ENCODE peak calls at places on chromosomes 5 and 9, in four cellular contexts. One of them, this sample, is unnamed.

GRCh38 chr5:565782-566445 is 41.7 kb upstream of the SLC9A3 start:
- DNase-seq in stomach: no peak
- DNase-seq in HepG2: no peak
- DNase-seq in HCT116: no peak
- DNase-seq in this sample: no peak

GRCh38 chr5:181261320-181262085 is 560 bp upstream of the TRIM52 start:
- DNase-seq in stomach: peak; percentile 72
- DNase-seq in HepG2: peak; percentile 61
- DNase-seq in HCT116: peak; percentile 48
- DNase-seq in this sample: peak; percentile 81

GRCh38 chr9:127714916-127715442 is 484 bp downstream of the PTRH1 start:
- DNase-seq in HepG2: no peak
- DNase-seq in HCT116: no peak
- DNase-seq in stomach: peak; percentile 55
- DNase-seq in this sample: peak; percentile 57

GRCh38 chr5:36374275-36374862 is 72.7 kb upstream of the RANBP3L start:
- DNase-seq in HepG2: no peak
- DNase-seq in HCT116: no peak
- DNase-seq in stomach: no peak
- DNase-seq in this sample: no peak

GRCh38 chr5:75510417-75510835 is 1.0 kb downstream of the CERT1 start:
- DNase-seq in HCT116: no peak
- DNase-seq in stomach: peak; percentile 52
- DNase-seq in HepG2: peak; percentile 6
- DNase-seq in this sample: peak; percentile 43

GRCh38 chr5:5950658-5951057 is 427.7 kb downstream of the MED10 start:
- DNase-seq in stomach: no peak
- DNase-seq in HepG2: no peak
- DNase-seq in HCT116: no peak
- DNase-seq in this sample: no peak

GRCh38 chr5:56513141-56513540 is 280.0 kb upstream of the ANKRD55 start:
- DNase-seq in stomach: no peak
- DNase-seq in HCT116: no peak
- DNase-seq in HepG2: no peak
- DNase-seq in this sample: no peak

GRCh38 chr9:126499005-126499910 is 114.5 kb upstream of the LMX1B start:
- DNase-seq in HepG2: peak; percentile 41
- DNase-seq in stomach: peak; percentile 56
- DNase-seq in HCT116: no peak
- DNase-seq in this sample: peak; percentile 20

GRCh38 chr9:751137-752051 is 90.1 kb upstream of the DMRT1 start:
- DNase-seq in stomach: no peak
- DNase-seq in HCT116: no peak
- DNase-seq in HepG2: no peak
- DNase-seq in this sample: peak; percentile 30

GRCh38 chr9:85064811-85065371 is 395.4 kb downstream of the NTRK2 start:
- DNase-seq in stomach: no peak
- DNase-seq in HepG2: no peak
- DNase-seq in HCT116: no peak
- DNase-seq in this sample: no peak

DNA sequence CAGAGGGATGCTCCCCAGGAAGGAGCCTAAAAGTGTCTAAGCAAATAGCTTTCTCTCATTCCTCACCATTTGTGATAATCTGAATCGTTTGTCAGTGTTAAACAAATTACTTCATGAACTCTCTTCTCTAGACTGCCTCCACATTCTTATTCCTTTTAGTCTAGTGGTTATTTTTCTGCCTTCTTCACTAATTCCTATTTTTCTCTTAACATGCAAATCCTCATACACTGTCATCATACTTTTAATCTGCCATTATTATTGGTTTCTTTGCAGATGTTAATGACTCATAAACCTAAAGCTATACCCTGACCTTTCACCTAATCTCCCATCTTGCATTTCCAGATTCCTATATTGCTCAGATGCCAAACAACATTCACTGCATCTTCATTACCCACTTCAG is 428.9 kb downstream of the EFNA5 start:
- DNase-seq in HepG2: no peak
- DNase-seq in HCT116: no peak
- DNase-seq in stomach: no peak
- DNase-seq in this sample: no peak
- TF ChIP-seq POLR2AphosphoS5 in HepG2: no peak
- TF ChIP-seq POLR2AphosphoS5 in HCT116: no peak
- TF ChIP-seq POLR2AphosphoS5 in stomach: no peak
- TF ChIP-seq POLR2AphosphoS5 in this sample: no peak

DNA sequence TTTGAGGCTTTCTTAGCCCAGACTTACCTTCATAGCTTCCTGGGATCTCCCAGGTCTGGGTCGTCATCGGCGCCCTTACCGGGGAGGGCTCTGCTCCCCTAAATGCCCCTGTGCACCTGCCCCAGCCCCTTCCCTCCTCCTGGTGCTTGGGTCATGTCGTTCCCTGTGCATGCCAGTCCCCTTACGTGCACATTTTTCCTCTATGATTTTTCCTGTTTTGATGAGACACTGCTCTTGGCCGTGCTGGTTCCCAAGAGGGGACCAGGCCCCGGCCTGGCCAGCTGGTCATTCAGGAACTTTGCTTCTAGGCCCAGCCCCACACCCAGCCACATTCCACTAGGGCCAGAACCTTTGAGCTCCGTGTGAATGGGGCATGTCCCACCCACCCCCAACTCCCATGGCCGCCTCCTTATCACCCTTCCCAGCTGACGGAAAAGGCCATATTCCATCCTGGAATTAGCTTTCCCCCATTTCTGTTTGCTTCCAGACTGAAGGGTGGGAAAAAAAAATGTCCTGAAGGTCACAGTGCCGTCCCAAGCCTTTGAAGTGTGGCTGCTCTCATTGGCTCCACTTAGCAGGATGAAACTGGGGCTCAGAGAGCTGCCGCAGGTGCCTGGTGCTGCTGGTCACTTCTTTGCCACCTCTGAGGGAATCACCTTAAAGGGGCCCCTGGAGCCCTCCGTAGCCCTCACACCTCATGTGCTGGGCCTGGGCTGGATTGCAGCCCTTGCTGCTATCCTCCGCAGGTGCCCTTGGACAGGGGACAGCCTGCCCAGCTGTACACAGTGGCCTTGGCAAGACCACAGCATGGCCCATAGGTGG is 25.1 kb downstream of the ERGIC1 start:
- DNase-seq in HCT116: no peak
- DNase-seq in HepG2: peak; percentile 96
- DNase-seq in stomach: peak; percentile 73
- DNase-seq in this sample: peak; percentile 80
- TF ChIP-seq POLR2AphosphoS5 in HCT116: no peak
- TF ChIP-seq POLR2AphosphoS5 in HepG2: peak; percentile 29
- TF ChIP-seq POLR2AphosphoS5 in stomach: peak; percentile 24
- TF ChIP-seq POLR2AphosphoS5 in this sample: no peak

DNA sequence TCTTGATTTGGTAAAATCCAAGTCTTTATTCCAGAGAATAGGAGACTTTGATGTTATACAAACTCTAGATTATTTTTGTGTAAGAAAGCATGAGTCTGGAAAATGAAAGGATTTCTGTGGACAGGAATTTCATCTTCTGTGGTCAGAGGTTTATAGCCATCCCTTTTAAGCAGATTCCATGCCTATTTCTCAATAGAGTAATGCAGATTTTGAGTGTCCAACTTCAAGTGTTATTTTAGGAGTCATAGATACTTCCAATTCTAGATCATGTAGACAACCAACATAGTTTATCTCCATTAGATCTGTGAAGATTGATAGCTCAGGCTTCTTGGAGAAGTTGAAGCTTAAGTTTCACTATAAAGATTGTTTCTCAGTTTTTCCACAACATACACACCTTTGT is 379.7 kb downstream of the PSAT1 start:
- DNase-seq in HepG2: no peak
- DNase-seq in HCT116: no peak
- DNase-seq in stomach: no peak
- DNase-seq in this sample: no peak
- TF ChIP-seq POLR2AphosphoS5 in HepG2: no peak
- TF ChIP-seq POLR2AphosphoS5 in HCT116: no peak
- TF ChIP-seq POLR2AphosphoS5 in stomach: no peak
- TF ChIP-seq POLR2AphosphoS5 in this sample: no peak

GRCh38 chr5:53167836-53168235 is 58.3 kb upstream of the MOCS2 start:
- DNase-seq in stomach: peak; percentile 26
- DNase-seq in HCT116: no peak
- DNase-seq in HepG2: no peak
- DNase-seq in this sample: peak; percentile 31
- TF ChIP-seq POLR2AphosphoS5 in stomach: peak; percentile 60
- TF ChIP-seq POLR2AphosphoS5 in HCT116: no peak
- TF ChIP-seq POLR2AphosphoS5 in HepG2: no peak
- TF ChIP-seq POLR2AphosphoS5 in this sample: peak; percentile 34